ENCODE peak calls at places on chromosomes 7 and 10, in seven cellular contexts. One of them, this sample, is unnamed.

GRCh38 chr7:70037171-70037933 is 439.1 kb downstream of the AUTS2 start:
- DNase-seq in neuronal stem cell: no peak
- DNase-seq in H1: no peak
- DNase-seq in H9: no peak
- DNase-seq in mesendoderm: no peak
- DNase-seq in trophoblast cell: no peak
- DNase-seq in IMR-90: no peak
- DNase-seq in this sample: no peak

GRCh38 chr7:2012981-2013380 is 219.8 kb downstream of the MAD1L1 start:
- DNase-seq in IMR-90: peak
- DNase-seq in trophoblast cell: no peak
- DNase-seq in H1: no peak
- DNase-seq in H9: no peak
- DNase-seq in mesendoderm: no peak
- DNase-seq in neuronal stem cell: no peak
- DNase-seq in this sample: no peak

GRCh38 chr10:75352650-75353049 is 48.9 kb downstream of the ZNF503 start:
- DNase-seq in neuronal stem cell: no peak
- DNase-seq in mesendoderm: no peak
- DNase-seq in trophoblast cell: no peak
- DNase-seq in H1: no peak
- DNase-seq in H9: no peak
- DNase-seq in IMR-90: peak
- DNase-seq in this sample: peak

GRCh38 chr7:99953649-99954048 is 22.2 kb downstream of the AZGP1 start:
- DNase-seq in neuronal stem cell: no peak
- DNase-seq in H9: no peak
- DNase-seq in mesendoderm: no peak
- DNase-seq in trophoblast cell: no peak
- DNase-seq in IMR-90: peak
- DNase-seq in H1: no peak
- DNase-seq in this sample: no peak

GRCh38 chr7:158684329-158684728 is 20.3 kb downstream of the NCAPG2 start:
- DNase-seq in H9: no peak
- DNase-seq in trophoblast cell: no peak
- DNase-seq in neuronal stem cell: no peak
- DNase-seq in mesendoderm: no peak
- DNase-seq in IMR-90: peak
- DNase-seq in H1: no peak
- DNase-seq in this sample: no peak

GRCh38 chr7:132757778-132758177 is 181.5 kb upstream of the PLXNA4 start:
- DNase-seq in H9: no peak
- DNase-seq in mesendoderm: no peak
- DNase-seq in H1: no peak
- DNase-seq in trophoblast cell: no peak
- DNase-seq in IMR-90: no peak
- DNase-seq in neuronal stem cell: no peak
- DNase-seq in this sample: no peak

GRCh38 chr7:70630647-70631457 is 501.1 kb upstream of the GALNT17 start:
- DNase-seq in trophoblast cell: no peak
- DNase-seq in IMR-90: peak
- DNase-seq in H9: no peak
- DNase-seq in H1: no peak
- DNase-seq in neuronal stem cell: no peak
- DNase-seq in mesendoderm: no peak
- DNase-seq in this sample: peak

GRCh38 chr7:157483515-157483914 is 146.7 kb downstream of the DNAJB6 start:
- DNase-seq in trophoblast cell: no peak
- DNase-seq in mesendoderm: no peak
- DNase-seq in H9: no peak
- DNase-seq in H1: no peak
- DNase-seq in neuronal stem cell: no peak
- DNase-seq in IMR-90: no peak
- DNase-seq in this sample: no peak

GRCh38 chr10:17126327-17126726 is 3.3 kb downstream of the CUBN start:
- DNase-seq in neuronal stem cell: no peak
- DNase-seq in H9: no peak
- DNase-seq in mesendoderm: no peak
- DNase-seq in H1: no peak
- DNase-seq in trophoblast cell: no peak
- DNase-seq in IMR-90: no peak
- DNase-seq in this sample: no peak

GRCh38 chr7:43700059-43700501 is 29.2 kb downstream of the COA1 start:
- DNase-seq in H9: no peak
- DNase-seq in IMR-90: peak
- DNase-seq in trophoblast cell: no peak
- DNase-seq in mesendoderm: peak
- DNase-seq in neuronal stem cell: peak
- DNase-seq in H1: no peak
- DNase-seq in this sample: peak

GRCh38 chr10:129761981-129762956 is 201.8 kb downstream of the EBF3 start:
- DNase-seq in mesendoderm: peak
- DNase-seq in IMR-90: no peak
- DNase-seq in trophoblast cell: no peak
- DNase-seq in H9: peak
- DNase-seq in H1: no peak
- DNase-seq in neuronal stem cell: no peak
- DNase-seq in this sample: no peak

GRCh38 chr10:120483006-120483405 is 26.0 kb downstream of the PLPP4 start:
- DNase-seq in mesendoderm: no peak
- DNase-seq in IMR-90: no peak
- DNase-seq in trophoblast cell: no peak
- DNase-seq in neuronal stem cell: no peak
- DNase-seq in H1: no peak
- DNase-seq in H9: no peak
- DNase-seq in this sample: no peak

GRCh38 chr10:119931873-119932272 is 39.3 kb downstream of the SEC23IP start:
- DNase-seq in H9: no peak
- DNase-seq in neuronal stem cell: no peak
- DNase-seq in mesendoderm: no peak
- DNase-seq in IMR-90: no peak
- DNase-seq in trophoblast cell: no peak
- DNase-seq in H1: no peak
- DNase-seq in this sample: peak

GRCh38 chr10:19017491-19017890 is 31.1 kb upstream of the MALRD1 start:
- DNase-seq in IMR-90: no peak
- DNase-seq in trophoblast cell: peak
- DNase-seq in mesendoderm: no peak
- DNase-seq in H9: no peak
- DNase-seq in H1: no peak
- DNase-seq in neuronal stem cell: no peak
- DNase-seq in this sample: no peak

GRCh38 chr10:68340358-68341080 is 7.8 kb upstream of the PBLD start:
- DNase-seq in H9: no peak
- DNase-seq in neuronal stem cell: no peak
- DNase-seq in mesendoderm: no peak
- DNase-seq in trophoblast cell: no peak
- DNase-seq in IMR-90: no peak
- DNase-seq in H1: no peak
- DNase-seq in this sample: no peak

DNA sequence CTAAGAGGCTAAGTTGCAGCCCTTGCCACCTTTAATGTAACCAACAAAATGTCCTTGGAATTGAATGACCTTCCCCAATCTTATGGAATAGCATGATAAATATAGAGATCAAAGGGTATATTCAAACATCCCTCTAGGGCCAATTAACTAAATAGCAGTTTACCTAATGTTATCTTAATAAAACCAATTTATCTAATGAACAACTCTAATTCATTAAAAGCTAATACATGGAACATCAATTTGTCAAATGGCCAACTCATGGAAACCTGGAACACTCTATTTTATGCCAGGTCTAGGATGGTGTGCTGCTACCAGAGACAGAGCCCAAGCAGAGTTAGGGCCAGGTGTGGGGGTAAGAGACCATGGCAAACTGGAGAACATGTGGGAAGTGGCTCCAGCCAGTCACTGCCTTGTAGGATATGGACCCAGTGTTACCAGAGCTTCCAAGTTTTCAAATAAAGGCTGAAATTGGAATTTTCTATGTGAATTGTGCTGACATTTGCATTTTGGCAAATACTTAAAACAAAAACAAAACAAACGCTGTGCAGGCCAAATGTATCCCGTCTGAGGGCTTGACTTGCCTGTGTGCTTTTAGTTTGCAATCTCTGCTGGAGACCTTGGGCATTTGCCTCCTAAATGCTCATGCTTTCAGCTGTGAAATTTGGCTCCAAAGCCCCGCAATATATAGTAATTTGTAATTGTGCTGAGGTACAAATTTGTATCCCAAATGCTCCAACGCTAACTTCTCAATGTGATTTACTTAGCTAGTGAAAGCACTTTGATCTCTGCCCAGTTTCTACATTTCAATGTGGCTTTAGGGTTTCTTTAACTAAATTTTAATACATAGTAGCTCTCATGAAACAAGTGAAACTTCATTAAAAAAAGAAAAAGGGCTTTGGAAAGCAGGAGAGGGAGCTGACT is 55.1 kb downstream of the CPED1 start:
- DNase-seq in trophoblast cell: no peak
- DNase-seq in H9: no peak
- DNase-seq in neuronal stem cell: no peak
- DNase-seq in IMR-90: no peak
- DNase-seq in mesendoderm: no peak
- DNase-seq in H1: no peak
- DNase-seq in this sample: no peak
- H3K18ac ChIP-seq in trophoblast cell: no peak
- H3K18ac ChIP-seq in H9: no peak
- H3K18ac ChIP-seq in neuronal stem cell: no peak
- H3K18ac ChIP-seq in IMR-90: no peak
- H3K18ac ChIP-seq in mesendoderm: no peak
- H3K18ac ChIP-seq in H1: no peak
- H3K18ac ChIP-seq in this sample: no peak

GRCh38 chr7:150340875-150341262 is 560 bp downstream of the RARRES2 start:
- DNase-seq in H1: no peak
- DNase-seq in H9: no peak
- DNase-seq in IMR-90: no peak
- DNase-seq in trophoblast cell: no peak
- DNase-seq in neuronal stem cell: no peak
- DNase-seq in mesendoderm: no peak
- DNase-seq in this sample: no peak
- H2BK120ac ChIP-seq in H1: no peak
- H2BK120ac ChIP-seq in H9: no peak
- H2BK120ac ChIP-seq in IMR-90: no peak
- H2BK120ac ChIP-seq in trophoblast cell: peak
- H2BK120ac ChIP-seq in neuronal stem cell: no peak
- H2BK120ac ChIP-seq in mesendoderm: no peak
- H2BK120ac ChIP-seq in this sample: no peak

GRCh38 chr7:27300401-27300800 is 57.8 kb downstream of the EVX1 start:
- DNase-seq in H9: no peak
- DNase-seq in trophoblast cell: no peak
- DNase-seq in mesendoderm: no peak
- DNase-seq in neuronal stem cell: no peak
- DNase-seq in H1: no peak
- DNase-seq in IMR-90: no peak
- DNase-seq in this sample: no peak
- H3K18ac ChIP-seq in H9: no peak
- H3K18ac ChIP-seq in trophoblast cell: no peak
- H3K18ac ChIP-seq in mesendoderm: no peak
- H3K18ac ChIP-seq in neuronal stem cell: no peak
- H3K18ac ChIP-seq in H1: no peak
- H3K18ac ChIP-seq in IMR-90: no peak
- H3K18ac ChIP-seq in this sample: no peak

DNA sequence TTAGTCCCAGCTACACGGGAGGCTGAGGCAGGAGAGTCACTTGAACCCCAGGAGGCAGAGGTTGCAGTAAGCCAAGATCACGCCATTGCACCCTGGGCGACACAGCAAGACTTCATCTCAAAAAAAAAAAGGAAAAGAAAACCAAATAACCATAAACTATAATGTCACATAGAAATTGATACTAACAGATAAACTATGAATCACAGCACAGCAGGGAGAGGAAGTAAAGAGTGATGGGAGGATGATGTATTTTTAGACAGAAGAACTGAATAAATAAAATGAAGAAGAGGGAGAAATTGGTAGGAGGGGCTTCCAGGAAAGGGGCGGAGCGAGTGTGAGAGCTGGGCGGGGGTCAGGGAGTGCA is 89.8 kb upstream of the NFE2L3 start:
- DNase-seq in IMR-90: no peak
- DNase-seq in neuronal stem cell: no peak
- DNase-seq in H9: no peak
- DNase-seq in mesendoderm: no peak
- DNase-seq in trophoblast cell: no peak
- DNase-seq in H1: no peak
- DNase-seq in this sample: no peak
- H2BK120ac ChIP-seq in IMR-90: no peak
- H2BK120ac ChIP-seq in neuronal stem cell: no peak
- H2BK120ac ChIP-seq in H9: no peak
- H2BK120ac ChIP-seq in mesendoderm: no peak
- H2BK120ac ChIP-seq in trophoblast cell: no peak
- H2BK120ac ChIP-seq in H1: no peak
- H2BK120ac ChIP-seq in this sample: no peak

GRCh38 chr10:117685431-117685830 is 142.9 kb downstream of the EMX2 start:
- DNase-seq in trophoblast cell: no peak
- DNase-seq in mesendoderm: no peak
- DNase-seq in IMR-90: no peak
- DNase-seq in H9: no peak
- DNase-seq in neuronal stem cell: no peak
- DNase-seq in H1: no peak
- DNase-seq in this sample: no peak

GRCh38 chr10:117684211-117684610 is 141.7 kb downstream of the EMX2 start:
- DNase-seq in trophoblast cell: no peak
- DNase-seq in IMR-90: no peak
- DNase-seq in mesendoderm: no peak
- DNase-seq in H1: no peak
- DNase-seq in neuronal stem cell: no peak
- DNase-seq in H9: no peak
- DNase-seq in this sample: no peak

GRCh38 chr10:117688358-117688757 is 145.8 kb downstream of the EMX2 start:
- DNase-seq in mesendoderm: no peak
- DNase-seq in neuronal stem cell: no peak
- DNase-seq in trophoblast cell: no peak
- DNase-seq in IMR-90: no peak
- DNase-seq in H1: no peak
- DNase-seq in H9: no peak
- DNase-seq in this sample: no peak

GRCh38 chr10:117684673-117685211 is 142.2 kb downstream of the EMX2 start:
- DNase-seq in H1: no peak
- DNase-seq in neuronal stem cell: no peak
- DNase-seq in IMR-90: no peak
- DNase-seq in H9: no peak
- DNase-seq in mesendoderm: no peak
- DNase-seq in trophoblast cell: no peak
- DNase-seq in this sample: no peak

GRCh38 chr10:117686606-117687005 is 144.1 kb downstream of the EMX2 start:
- DNase-seq in neuronal stem cell: no peak
- DNase-seq in IMR-90: no peak
- DNase-seq in H1: no peak
- DNase-seq in mesendoderm: peak
- DNase-seq in trophoblast cell: no peak
- DNase-seq in H9: peak
- DNase-seq in this sample: no peak
- H3K18ac ChIP-seq in neuronal stem cell: peak
- H3K18ac ChIP-seq in IMR-90: no peak
- H3K18ac ChIP-seq in H1: no peak
- H3K18ac ChIP-seq in mesendoderm: no peak
- H3K18ac ChIP-seq in trophoblast cell: no peak
- H3K18ac ChIP-seq in H9: no peak
- H3K18ac ChIP-seq in this sample: no peak

GRCh38 chr7:4080013-4080412 is 602.1 kb upstream of the FOXK1 start:
- DNase-seq in H1: no peak
- DNase-seq in IMR-90: no peak
- DNase-seq in mesendoderm: no peak
- DNase-seq in neuronal stem cell: no peak
- DNase-seq in H9: no peak
- DNase-seq in trophoblast cell: no peak
- DNase-seq in this sample: no peak
- H2BK120ac ChIP-seq in H1: no peak
- H2BK120ac ChIP-seq in IMR-90: no peak
- H2BK120ac ChIP-seq in mesendoderm: no peak
- H2BK120ac ChIP-seq in neuronal stem cell: no peak
- H2BK120ac ChIP-seq in H9: no peak
- H2BK120ac ChIP-seq in trophoblast cell: no peak
- H2BK120ac ChIP-seq in this sample: no peak

GRCh38 chr7:49417034-49417433 is 356.4 kb upstream of the VWC2 start:
- DNase-seq in IMR-90: no peak
- DNase-seq in mesendoderm: no peak
- DNase-seq in H1: no peak
- DNase-seq in neuronal stem cell: no peak
- DNase-seq in H9: no peak
- DNase-seq in trophoblast cell: no peak
- DNase-seq in this sample: no peak
- H3K18ac ChIP-seq in IMR-90: no peak
- H3K18ac ChIP-seq in mesendoderm: no peak
- H3K18ac ChIP-seq in H1: no peak
- H3K18ac ChIP-seq in neuronal stem cell: no peak
- H3K18ac ChIP-seq in H9: no peak
- H3K18ac ChIP-seq in trophoblast cell: no peak
- H3K18ac ChIP-seq in this sample: no peak

This sample was measured in mesenchymal stem cell.